ENCODE peak calls at places on chromosome 18, in eight cellular contexts. J is neural crest cell; I is activated T-cell treated with anti-CD3 and anti-CD28 coated beads for 1 hour; R is skeletal muscle cell; K is GM12865; U is stimulated activated CD4-positive, alpha-beta T cell treated with anti-CD3 and anti-CD28 coated beads, Interleukin-12 subunit alpha, Interleukin-12 subunit beta, amount 100 ng/mL, for 4 hours; X is RPMI7951; G is RCC 7860. V is an unnamed sample.
A peak's percentile ranks its signal among the peaks of the same experiment; 100 is the strongest.

GRCh38 chr18:2086439-2086838 is 484.9 kb downstream of the METTL4 start:
- DNase-seq in J (no peak), I (no peak), X (no peak), K (no peak), R (no peak), G (no peak), U (no peak), V (no peak)

GRCh38 chr18:11572201-11572600 is 37.2 kb upstream of the SLC35G4 start:
- DNase-seq in K (no peak), X (no peak), R (no peak), G (no peak), J (no peak), I (no peak), U (no peak), V (no peak)

GRCh38 chr18:79577451-79578395 is 101.9 kb upstream of the CTDP1 start:
- DNase-seq in K (no peak), G (peak; percentile 38), U (no peak), X (peak; percentile 24), I (no peak), R (no peak), J (no peak), V (no peak)

GRCh38 chr18:74652392-74652988 is 54.8 kb downstream of the ZNF407 start:
- DNase-seq in I (no peak), J (no peak), U (no peak), X (peak; percentile 31), R (no peak), K (peak; percentile 52), G (peak; percentile 8), V (no peak)

GRCh38 chr18:34084635-34085034 is 140.1 kb downstream of the NOL4 start:
- DNase-seq in K (no peak), G (no peak), U (no peak), R (no peak), I (no peak), X (no peak), J (no peak), V (no peak)

GRCh38 chr18:9038277-9038871 is 64.1 kb upstream of the NDUFV2 start:
- DNase-seq in R (no peak), G (no peak), U (no peak), I (no peak), K (no peak), X (no peak), J (no peak), V (no peak)

GRCh38 chr18:9210996-9211395 is 74.4 kb downstream of the ANKRD12 start:
- DNase-seq in K (no peak), G (no peak), R (no peak), I (no peak), U (no peak), X (no peak), J (no peak), V (no peak)

GRCh38 chr18:76358774-76359173 is 136.3 kb downstream of the ZNF516 start:
- DNase-seq in J (no peak), K (no peak), U (no peak), R (no peak), I (no peak), X (no peak), G (no peak), V (no peak)

GRCh38 chr18:4510160-4510559 is 55.1 kb upstream of the DLGAP1 start:
- DNase-seq in J (no peak), K (no peak), U (no peak), R (no peak), G (no peak), X (no peak), I (no peak), V (no peak)

GRCh38 chr18:49560277-49561126 is 1.4 kb upstream of the LIPG start:
- DNase-seq in K (no peak), I (no peak), J (peak; percentile 7), X (no peak), R (no peak), U (no peak), G (no peak), V (no peak)

GRCh38 chr18:7488571-7488970 is 78.5 kb upstream of the PTPRM start:
- DNase-seq in U (no peak), I (no peak), R (no peak), J (no peak), G (no peak), X (no peak), K (no peak), V (no peak)

GRCh38 chr18:36509646-36510197 is 212.2 kb downstream of the FHOD3 start:
- DNase-seq in X (no peak), J (no peak), K (no peak), U (no peak), I (no peak), G (no peak), R (no peak), V (no peak)

GRCh38 chr18:506264-506663 is 5.8 kb upstream of the COLEC12 start:
- DNase-seq in J (no peak), U (no peak), G (no peak), X (peak; percentile 59), K (no peak), R (no peak), I (no peak), V (no peak)

GRCh38 chr18:37383036-37383788 is 182.4 kb downstream of the CELF4 start:
- DNase-seq in I (no peak), G (no peak), J (no peak), K (no peak), R (no peak), X (no peak), U (no peak), V (no peak)

GRCh38 chr18:75127143-75128021 is 81.6 kb downstream of the PTGR3 start:
- DNase-seq in J (no peak), G (no peak), R (peak; percentile 13), U (no peak), K (no peak), X (no peak), I (no peak), V (no peak)

GRCh38 chr18:52394602-52395001 is 54.6 kb downstream of the DCC start:
- DNase-seq in X (no peak), I (no peak), G (no peak), U (no peak), R (no peak), J (no peak), K (peak; percentile 71), V (no peak)

GRCh38 chr18:48676756-48677368 is 138.0 kb downstream of the CTIF start:
- DNase-seq in X (peak; percentile 55), R (no peak), K (peak; percentile 73), J (peak; percentile 78), U (peak; percentile 66), I (peak; percentile 59), G (peak; percentile 21), V (peak; percentile 36)

GRCh38 chr18:48798334-48799197 is 152.2 kb downstream of the SMAD7 start:
- DNase-seq in R (no peak), X (no peak), G (no peak), I (no peak), K (no peak), U (no peak), J (no peak), V (no peak)

GRCh38 chr18:68722807-68723206 is 7.9 kb upstream of the TMX3 start:
- DNase-seq in X (no peak), I (no peak), R (no peak), J (no peak), G (no peak), U (no peak), K (no peak), V (no peak)

GRCh38 chr18:22505136-22505535 is 87.4 kb upstream of the CTAGE1 start:
- DNase-seq in K (no peak), I (no peak), R (no peak), J (no peak), U (no peak), G (no peak), X (peak; percentile 44), V (no peak)

GRCh38 chr18:28802546-28802945 is 625.6 kb upstream of the CDH2 start:
- DNase-seq in R (no peak), X (peak; percentile 84), J (no peak), G (no peak), K (no peak), U (no peak), I (no peak), V (no peak)

GRCh38 chr18:64919971-64920370 is 771.1 kb upstream of the LINC00305 start:
- DNase-seq in U (no peak), J (no peak), I (no peak), G (no peak), K (no peak), R (no peak), X (no peak), V (no peak)

GRCh38 chr18:24990548-24991219 is 361.3 kb downstream of the ZNF521 start:
- DNase-seq in R (no peak), X (no peak), I (no peak), J (no peak), U (no peak), K (no peak), G (no peak), V (no peak)

GRCh38 chr18:27017901-27018500 is 152.5 kb upstream of the AQP4 start:
- DNase-seq in I (no peak), R (no peak), J (no peak), X (no peak), U (no peak), G (peak; percentile 9), K (peak; percentile 30), V (no peak)

GRCh38 chr18:31581498-31582197 is 10.0 kb upstream of the TTR start:
- DNase-seq in U (no peak), R (peak; percentile 54), G (no peak), K (no peak), I (no peak), X (peak; percentile 22), J (no peak), V (no peak)

GRCh38 chr18:32470136-32470712 is 458 bp downstream of the GAREM1 start:
- DNase-seq in K (peak; percentile 21), I (no peak), U (peak; percentile 2), J (peak; percentile 33), X (peak; percentile 17), R (no peak), G (no peak), V (no peak)

GRCh38 chr18:79413901-79414300 is 18.2 kb downstream of the NFATC1 start:
- DNase-seq in J (no peak), U (no peak), I (no peak), G (no peak), X (no peak), R (no peak), K (no peak), V (no peak)

GRCh38 chr18:3129053-3129864 is 90.5 kb downstream of the MYOM1 start:
- DNase-seq in I (peak; percentile 72), J (peak; percentile 83), G (peak; percentile 31), U (peak; percentile 80), K (peak; percentile 87), R (peak; percentile 49), X (peak; percentile 73), V (peak; percentile 72)

GRCh38 chr18:27467073-27467472 is 282.0 kb upstream of the CHST9 start:
- DNase-seq in G (no peak), R (no peak), J (no peak), U (no peak), K (no peak), X (no peak), I (no peak), V (no peak)

GRCh38 chr18:13246121-13246520 is 27.6 kb downstream of the LDLRAD4 start:
- DNase-seq in G (no peak), K (no peak), R (no peak), I (no peak), U (no peak), J (no peak), X (no peak), V (no peak)

GRCh38 chr18:73535189-73535588 is 612.4 kb downstream of the FBXO15 start:
- DNase-seq in J (no peak), K (no peak), U (no peak), G (no peak), R (no peak), I (no peak), X (peak; percentile 28), V (no peak)

GRCh38 chr18:63319383-63320040 is at the start of gene BCL2:
- DNase-seq in U (peak; percentile 41), K (no peak), R (no peak), J (peak; percentile 38), G (no peak), X (peak; percentile 35), I (peak; percentile 26), V (no peak)

GRCh38 chr18:50866765-50867164 is 12.2 kb upstream of the ME2 start:
- DNase-seq in X (no peak), G (peak; percentile 18), R (no peak), U (no peak), K (peak; percentile 29), J (no peak), I (no peak), V (no peak)

GRCh38 chr18:21704603-21705364 is at the start of gene ABHD3:
- DNase-seq in J (peak; percentile 75), G (peak; percentile 72), X (peak; percentile 89), I (peak; percentile 86), K (peak; percentile 96), U (peak; percentile 88), R (peak; percentile 66), V (peak; percentile 90)

V was measured in activated T-helper 2 cell treated with anti-CD3 and anti-CD28 coated beads, Interferon-gamma antibody, Interleukin-2, Interleukin-4, amounts not matched to agents 10 μg/mL and 5 μg/mL and 100 μg/mL, durations not matched to agents 14 hours and 24 hours and 36 hours.